ENCODE peak calls at places on chromosomes 2 and 18, in seven cellular contexts. Z is heart left ventricle, S is GM23338, U is psoas muscle, T is dorsolateral prefrontal cortex, C is fibroblast of lung, H is Peyer's patch. N is an unnamed sample.

GRCh38 chr18:49597556-49597955 is 35.7 kb downstream of the LIPG start:
- DNase-seq in Z (no peak), S (no peak), U (no peak), T (peak; percentile 76), C (peak; percentile 44), H (no peak), N (no peak)

GRCh38 chr18:45910405-45911023 is 56.6 kb downstream of the EPG5 start:
- DNase-seq in Z (peak; percentile 37), S (peak; percentile 81), U (peak; percentile 21), T (peak; percentile 11), C (peak; percentile 26), H (peak; percentile 56), N (peak; percentile 66)

GRCh38 chr2:149716687-149717086 is 129.1 kb upstream of the MMADHC start:
- DNase-seq in Z (no peak), S (peak; percentile 77), U (no peak), T (no peak), C (peak; percentile 45), H (no peak), N (no peak)

GRCh38 chr2:133342960-133343359 is 225.3 kb downstream of the NCKAP5 start:
- DNase-seq in Z (no peak), S (no peak), U (no peak), T (no peak), C (no peak), H (no peak), N (no peak)

GRCh38 chr2:48719480-48720177 is 35.9 kb downstream of the LHCGR start:
- DNase-seq in Z (no peak), S (no peak), U (no peak), T (no peak), C (peak; percentile 69), H (no peak), N (no peak)

GRCh38 chr18:29096380-29096779 is 919.5 kb upstream of the CDH2 start:
- DNase-seq in Z (no peak), S (no peak), U (no peak), T (no peak), C (no peak), H (no peak), N (no peak)

GRCh38 chr2:71619230-71619741 is 165.9 kb downstream of the DYSF start:
- DNase-seq in Z (no peak), S (no peak), U (no peak), T (no peak), C (no peak), H (peak; percentile 43), N (no peak)

GRCh38 chr18:9204659-9205058 is 68.1 kb downstream of the ANKRD12 start:
- DNase-seq in Z (no peak), S (peak; percentile 27), U (no peak), T (no peak), C (no peak), H (no peak), N (no peak)

GRCh38 chr2:119049968-119050657 is 108.1 kb downstream of the MARCO start:
- DNase-seq in Z (no peak), S (peak; percentile 68), U (no peak), T (no peak), C (no peak), H (no peak), N (no peak)

GRCh38 chr2:40470817-40471809 is 19.2 kb upstream of the SLC8A1 start:
- DNase-seq in Z (no peak), S (no peak), U (no peak), T (no peak), C (no peak), H (no peak), N (no peak)

GRCh38 chr2:118032169-118033013 is 18.5 kb upstream of the CCDC93 start:
- DNase-seq in Z (no peak), S (peak; percentile 73), U (no peak), T (peak; percentile 11), C (peak; percentile 17), H (no peak), N (peak; percentile 57)

GRCh38 chr2:171404258-171404657 is 29.5 kb downstream of the METTL8 start:
- DNase-seq in Z (no peak), S (no peak), U (no peak), T (no peak), C (peak; percentile 87), H (no peak), N (no peak)

GRCh38 chr2:69305712-69306611 is 81.1 kb downstream of the GFPT1 start:
- DNase-seq in Z (peak; percentile 57), S (peak; percentile 62), U (peak; percentile 37), T (no peak), C (peak; percentile 34), H (no peak), N (no peak)

GRCh38 chr18:42525905-42526304 is 570.9 kb downstream of the PIK3C3 start:
- DNase-seq in Z (no peak), S (no peak), U (no peak), T (peak; percentile 6), C (peak; percentile 10), H (no peak), N (no peak)

GRCh38 chr2:101307950-101308431 is 510 bp downstream of the RNF149 start:
- DNase-seq in Z (no peak), S (peak; percentile 45), U (peak; percentile 37), T (peak; percentile 13), C (no peak), H (peak; percentile 67), N (peak; percentile 30)

GRCh38 chr2:121073320-121074210 is 211.4 kb downstream of the TFCP2L1 start:
- DNase-seq in Z (no peak), S (no peak), U (no peak), T (no peak), C (no peak), H (no peak), N (no peak)

GRCh38 chr2:121069434-121069969 is 215.5 kb downstream of the TFCP2L1 start:
- DNase-seq in Z (no peak), S (no peak), U (no peak), T (no peak), C (no peak), H (no peak), N (no peak)

GRCh38 chr2:121068851-121069250 is 216.2 kb downstream of the TFCP2L1 start:
- DNase-seq in Z (no peak), S (no peak), U (no peak), T (no peak), C (no peak), H (no peak), N (no peak)

GRCh38 chr2:121072784-121073183 is 212.2 kb downstream of the TFCP2L1 start:
- DNase-seq in Z (no peak), S (no peak), U (no peak), T (no peak), C (no peak), H (no peak), N (no peak)

DNA sequence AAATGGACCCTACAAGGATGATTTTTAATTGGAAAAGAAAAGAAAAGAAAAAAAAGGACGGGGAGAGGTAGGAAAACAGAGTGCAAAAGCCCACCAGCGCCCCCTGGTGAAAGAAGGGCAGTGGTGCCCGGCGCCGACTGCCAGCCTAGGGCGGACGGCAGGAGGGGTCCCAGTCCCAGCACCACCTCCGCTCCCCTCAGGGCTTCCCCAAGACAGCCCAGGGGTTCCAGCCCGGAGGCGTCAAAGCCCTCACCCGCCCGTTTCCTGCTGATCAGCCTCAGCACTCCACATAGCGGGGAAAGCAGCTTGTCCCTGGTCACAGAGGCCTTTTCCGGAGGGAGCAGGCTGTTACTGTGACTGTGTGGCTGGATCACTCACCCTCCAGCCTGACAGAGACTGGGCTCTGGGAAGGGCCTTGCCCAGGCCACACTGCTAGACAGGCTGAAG is 213.9 kb downstream of the TFCP2L1 start:
- DNase-seq in Z (peak; percentile 59), S (peak; percentile 87), U (peak; percentile 63), T (peak; percentile 50), C (peak; percentile 13), H (peak; percentile 81), N (peak; percentile 79)
- TF ChIP-seq CTCF in Z (peak; percentile 90), S (peak; percentile 89), U (peak; percentile 97), T (peak; percentile 93), C (peak; percentile 93), H (peak; percentile 78), N (peak; percentile 55)

DNA sequence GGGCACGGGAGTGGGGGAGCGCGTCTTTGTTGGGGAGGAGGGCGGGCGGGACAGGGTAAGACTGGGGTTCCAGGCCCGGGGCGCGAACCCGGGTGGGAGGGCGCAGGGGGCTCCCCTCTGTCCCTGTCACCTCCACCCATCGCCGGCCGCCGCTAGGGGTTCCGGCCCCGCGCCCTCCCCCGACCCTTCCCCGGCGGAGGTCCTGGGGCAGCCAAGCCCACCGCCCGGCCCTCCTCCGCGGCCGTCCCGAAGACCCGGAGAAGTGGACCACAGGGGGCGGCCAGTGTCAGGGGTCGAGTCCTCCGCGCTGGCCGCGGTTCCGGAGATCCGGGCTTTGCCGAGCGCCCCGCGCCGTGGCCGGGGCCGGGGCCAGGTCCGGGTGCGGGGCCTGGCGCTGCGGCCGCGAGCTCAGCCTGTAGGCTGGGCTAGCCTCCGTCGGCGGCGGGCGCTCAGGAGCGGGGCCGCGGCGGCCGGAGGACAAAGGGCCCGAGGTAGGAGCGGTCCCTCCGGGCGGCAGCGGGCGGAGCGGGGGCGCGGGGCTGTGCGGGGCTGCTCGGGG is 16.6 kb upstream of the E2F6 start:
- DNase-seq in Z (peak; percentile 42), S (peak; percentile 89), U (peak; percentile 46), T (peak; percentile 38), C (no peak), H (peak; percentile 50), N (peak; percentile 28)
- TF ChIP-seq CTCF in Z (no peak), S (no peak), U (no peak), T (no peak), C (no peak), H (no peak), N (no peak)

GRCh38 chr2:54341656-54342055 is 85.6 kb upstream of the TSPYL6 start:
- DNase-seq in Z (no peak), S (peak; percentile 24), U (no peak), T (peak; percentile 26), C (no peak), H (no peak), N (no peak)
- TF ChIP-seq CTCF in Z (no peak), S (peak; percentile 38), U (peak; percentile 5), T (peak; percentile 57), C (peak; percentile 31), H (no peak), N (no peak)

GRCh38 chr2:237431372-237431771 is 17.4 kb upstream of the COL6A3 start:
- DNase-seq in Z (no peak), S (no peak), U (no peak), T (no peak), C (peak; percentile 97), H (no peak), N (no peak)

GRCh38 chr2:237433920-237434319 is 20.0 kb upstream of the COL6A3 start:
- DNase-seq in Z (no peak), S (no peak), U (no peak), T (no peak), C (no peak), H (no peak), N (no peak)

GRCh38 chr2:237434916-237435315 is 21.0 kb upstream of the COL6A3 start:
- DNase-seq in Z (no peak), S (no peak), U (no peak), T (no peak), C (peak; percentile 93), H (no peak), N (no peak)

GRCh38 chr2:237431856-237432255 is 17.9 kb upstream of the COL6A3 start:
- DNase-seq in Z (no peak), S (no peak), U (no peak), T (no peak), C (peak; percentile 70), H (no peak), N (no peak)

DNA sequence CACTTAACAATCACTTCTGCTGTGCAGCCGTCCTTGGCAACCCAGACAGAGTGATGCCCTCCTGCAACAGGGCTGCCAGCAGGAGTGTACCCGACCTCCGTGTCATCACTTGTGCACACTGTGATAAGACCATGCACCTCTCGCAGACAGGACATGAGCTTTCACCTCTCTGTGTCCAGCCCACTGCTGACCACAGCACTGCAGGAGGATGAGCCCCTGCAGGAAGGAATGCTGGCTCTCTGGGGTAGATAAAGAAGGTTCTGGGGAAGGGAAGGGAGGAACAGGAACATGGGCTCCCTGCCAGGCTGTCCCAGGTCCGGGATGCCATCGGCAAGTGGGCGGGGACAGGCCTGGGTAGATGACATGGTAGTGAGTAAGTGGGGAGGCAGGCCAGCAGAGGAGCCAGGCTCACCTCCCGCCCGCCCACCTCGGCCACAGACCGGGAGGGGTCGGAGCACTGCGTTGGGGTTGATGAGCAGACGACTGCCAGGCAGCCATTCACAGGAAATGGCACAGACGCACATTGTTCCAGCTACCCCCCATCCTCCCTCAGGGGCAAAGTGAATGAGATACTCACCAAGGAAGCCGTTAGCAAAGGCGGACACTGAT is 18.6 kb upstream of the COL6A3 start:
- DNase-seq in Z (no peak), S (no peak), U (no peak), T (no peak), C (peak; percentile 98), H (no peak), N (no peak)
- TF ChIP-seq CTCF in Z (no peak), S (no peak), U (no peak), T (no peak), C (peak; percentile 44), H (no peak), N (no peak)